ENCODE peak calls at places on chromosomes 2 and 18, in five cellular contexts. O, R, N, Z and C are unnamed samples.

GRCh38 chr2:216015722-216016464 is 2.5 kb upstream of the MREG start:
- DNase-seq in O (no peak), R (peak; percentile 59), N (no peak), Z (no peak), C (peak; percentile 56)

GRCh38 chr2:70633508-70633907 is 79.9 kb upstream of the TGFA start:
- DNase-seq in Z (no peak), N (no peak), O (no peak), R (no peak), C (no peak)

GRCh38 chr2:181122601-181123000 is 142.2 kb downstream of the UBE2E3 start:
- DNase-seq in Z (no peak), N (no peak), R (no peak), O (no peak), C (no peak)

GRCh38 chr2:1979569-1979968 is 235.3 kb upstream of the PXDN start:
- DNase-seq in N (no peak), O (no peak), Z (no peak), R (no peak), C (no peak)

GRCh38 chr2:64649626-64650025 is 4.1 kb downstream of the SERTAD2 start:
- DNase-seq in O (peak; percentile 24), N (no peak), Z (no peak), R (no peak), C (no peak)

GRCh38 chr18:36114251-36114650 is 14.9 kb downstream of the SLC39A6 start:
- DNase-seq in R (no peak), O (no peak), N (no peak), Z (no peak), C (no peak)

GRCh38 chr2:241049739-241050623 is 51.6 kb downstream of the SNED1 start:
- DNase-seq in N (peak; percentile 7), O (no peak), R (no peak), Z (no peak), C (no peak)

GRCh38 chr2:152491139-152491472 is 156.1 kb downstream of the FMNL2 start:
- DNase-seq in R (no peak), N (peak; percentile 78), Z (no peak), O (peak; percentile 27), C (no peak)

GRCh38 chr18:21242141-21243040 is at the start of gene GREB1L:
- DNase-seq in Z (peak; percentile 72), O (peak; percentile 31), N (peak; percentile 76), R (no peak), C (no peak)

GRCh38 chr2:137969418-137969765 is 5.1 kb downstream of the HNMT start:
- DNase-seq in R (no peak), N (no peak), O (peak; percentile 45), Z (no peak), C (no peak)

GRCh38 chr18:49768051-49768391 is 45.3 kb downstream of the ACAA2 start:
- DNase-seq in R (no peak), N (no peak), O (no peak), Z (peak; percentile 75), C (no peak)

GRCh38 chr18:61368001-61368400 is 34.8 kb downstream of the CDH20 start:
- DNase-seq in Z (no peak), R (no peak), O (no peak), N (no peak), C (no peak)

GRCh38 chr18:55523001-55523400 is 65.0 kb downstream of the TCF4 start:
- DNase-seq in N (no peak), R (no peak), Z (no peak), O (no peak), C (no peak)

GRCh38 chr2:33589444-33589843 is 9.7 kb downstream of the FAM98A start:
- DNase-seq in O (no peak), R (no peak), Z (no peak), N (no peak), C (no peak)

GRCh38 chr2:169966449-169966848 is 139.2 kb downstream of the UBR3 start:
- DNase-seq in N (no peak), O (no peak), R (no peak), Z (no peak), C (no peak)

GRCh38 chr2:102101844-102102635 is 40.5 kb upstream of the IL1R1 start:
- DNase-seq in Z (no peak), R (no peak), O (no peak), N (no peak), C (no peak)

GRCh38 chr2:175048275-175048674 is 43.1 kb upstream of the CHN1 start:
- DNase-seq in N (no peak), Z (no peak), O (no peak), R (no peak), C (no peak)

GRCh38 chr18:25737710-25738251 is 352.6 kb downstream of the SS18 start:
- DNase-seq in O (no peak), R (no peak), Z (no peak), N (no peak), C (no peak)

GRCh38 chr2:158366342-158366741 is 90.2 kb downstream of the CCDC148 start:
- DNase-seq in R (no peak), O (no peak), Z (no peak), N (no peak), C (no peak)

GRCh38 chr2:74525717-74526648 is at the start of gene DQX1:
- DNase-seq in O (no peak), R (peak; percentile 39), Z (no peak), N (no peak), C (no peak)

DNA sequence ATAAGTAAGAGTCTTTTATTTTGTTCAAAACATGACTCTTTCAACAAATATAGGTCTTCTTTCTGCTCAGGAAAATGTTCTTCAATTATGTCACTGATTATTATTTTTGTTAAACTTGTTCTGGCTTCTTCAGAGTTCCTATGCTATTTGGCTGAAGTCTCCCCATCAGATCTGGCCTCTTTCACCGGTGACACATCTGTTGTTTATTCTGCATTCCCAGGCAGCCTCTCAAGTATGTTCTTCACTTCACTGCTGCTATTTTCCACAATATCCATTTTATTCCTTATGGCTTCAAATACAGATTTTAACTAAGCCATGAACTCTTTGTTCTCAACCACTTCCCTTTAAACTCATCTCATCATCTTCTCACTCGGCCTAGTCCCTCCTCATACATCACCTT is 45.7 kb downstream of the HDAC4 start:
- DNase-seq in N (no peak), R (no peak), Z (no peak), O (no peak), C (no peak)
- H3K4me1 ChIP-seq in N (no peaks in the 10 kb centered on the region), R (no peaks in the 10 kb centered on the region), Z (peaks cover 4% of the 10 kb centered on the region), O (no peaks in the 10 kb centered on the region), C (no peaks in the 10 kb centered on the region)

DNA sequence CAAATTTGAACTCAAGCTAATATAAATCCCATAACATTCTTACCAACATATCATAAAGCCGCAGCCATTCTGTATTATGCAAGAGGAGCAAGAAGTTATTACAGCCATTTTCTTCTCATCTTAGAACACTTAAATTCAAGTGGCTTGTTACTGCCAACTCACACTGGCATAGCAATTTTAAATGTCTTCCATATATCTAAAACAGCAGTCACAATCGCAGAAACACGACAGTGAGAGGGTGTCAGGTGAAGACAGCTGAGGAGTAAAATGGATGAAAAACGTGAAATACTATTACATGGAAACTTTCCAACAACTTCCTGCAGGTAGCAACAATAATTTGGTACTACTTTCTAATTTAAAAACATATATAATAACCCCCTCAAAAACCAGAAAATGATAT is 17.9 kb downstream of the PPP3R1 start:
- DNase-seq in R (no peak), O (no peak), Z (no peak), N (no peak), C (no peak)
- H3K4me1 ChIP-seq in R (peaks cover 89% of the 10 kb centered on the region), O (peaks cover 55% of the 10 kb centered on the region), Z (peaks cover 64% of the 10 kb centered on the region), N (peaks cover 11% of the 10 kb centered on the region), C (peaks cover 70% of the 10 kb centered on the region)

GRCh38 chr2:144509001-144509545 is 10.8 kb downstream of the ZEB2 start:
- DNase-seq in Z (no peak), N (no peak), O (no peak), R (no peak), C (no peak)

GRCh38 chr2:144508162-144508765 is 11.7 kb downstream of the ZEB2 start:
- DNase-seq in N (no peak), Z (no peak), R (no peak), O (no peak), C (no peak)

GRCh38 chr2:144509548-144510205 is 10.2 kb downstream of the ZEB2 start:
- DNase-seq in Z (no peak), N (no peak), O (no peak), R (no peak), C (no peak)

GRCh38 chr2:144505245-144505801 is 14.6 kb downstream of the ZEB2 start:
- DNase-seq in R (no peak), N (no peak), Z (no peak), O (no peak), C (no peak)

GRCh38 chr2:144507441-144508161 is 12.3 kb downstream of the ZEB2 start:
- DNase-seq in R (no peak), N (no peak), Z (no peak), O (no peak), C (no peak)
- H3K4me1 ChIP-seq in R (peaks cover 7% of the 10 kb centered on the region), N (peaks cover 25% of the 10 kb centered on the region), Z (peaks cover 74% of the 10 kb centered on the region), O (peaks cover 80% of the 10 kb centered on the region), C (peaks cover 40% of the 10 kb centered on the region)

GRCh38 chr2:20034821-20035220 is 16.6 kb downstream of the LAPTM4A start:
- DNase-seq in N (no peak), R (no peak), Z (no peak), O (no peak), C (no peak)
- H3K4me1 ChIP-seq in N (peaks cover 4% of the 10 kb centered on the region), R (no peaks in the 10 kb centered on the region), Z (no peaks in the 10 kb centered on the region), O (no peaks in the 10 kb centered on the region), C (no peaks in the 10 kb centered on the region)

GRCh38 chr2:7428444-7429204 is 511.4 kb downstream of the RNF144A start:
- DNase-seq in N (no peak), Z (no peak), R (no peak), O (no peak), C (no peak)

GRCh38 chr2:7430869-7431641 is 513.8 kb downstream of the RNF144A start:
- DNase-seq in O (peak; percentile 21), Z (peak; percentile 88), N (no peak), R (no peak), C (peak; percentile 56)

GRCh38 chr2:7432426-7432825 is 515.2 kb downstream of the RNF144A start:
- DNase-seq in N (no peak), O (no peak), Z (no peak), R (no peak), C (no peak)

GRCh38 chr2:7429733-7430132 is 512.5 kb downstream of the RNF144A start:
- DNase-seq in Z (no peak), R (no peak), O (no peak), N (no peak), C (no peak)

DNA sequence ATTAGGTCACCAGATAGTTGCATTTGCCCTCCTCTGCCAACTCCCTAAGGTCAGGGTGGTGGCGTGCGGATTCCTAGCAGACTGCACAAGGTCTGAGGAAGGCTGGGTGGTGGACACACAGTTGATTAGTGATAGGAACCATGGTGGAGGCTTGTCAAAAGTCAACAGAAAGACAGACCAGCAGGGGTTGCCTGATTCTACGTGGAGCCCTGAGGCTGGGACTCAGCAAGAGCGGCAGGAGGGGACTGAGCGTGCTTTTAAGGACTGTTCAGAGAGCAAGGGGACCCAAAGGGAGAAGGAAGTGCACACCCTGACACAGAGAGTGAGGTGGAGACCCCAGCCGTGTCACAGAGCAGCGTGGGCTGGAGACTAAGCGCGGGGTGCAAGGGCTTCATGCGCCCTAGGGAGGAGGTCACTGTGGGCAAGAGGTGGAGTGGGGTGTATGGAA is 513.2 kb downstream of the RNF144A start:
- DNase-seq in O (no peak), N (no peak), R (no peak), Z (no peak), C (peak; percentile 44)
- H3K4me1 ChIP-seq in O (no peaks in the 10 kb centered on the region), N (no peaks in the 10 kb centered on the region), R (peaks cover 9% of the 10 kb centered on the region), Z (peaks cover 15% of the 10 kb centered on the region), C (peaks cover 39% of the 10 kb centered on the region)

DNA sequence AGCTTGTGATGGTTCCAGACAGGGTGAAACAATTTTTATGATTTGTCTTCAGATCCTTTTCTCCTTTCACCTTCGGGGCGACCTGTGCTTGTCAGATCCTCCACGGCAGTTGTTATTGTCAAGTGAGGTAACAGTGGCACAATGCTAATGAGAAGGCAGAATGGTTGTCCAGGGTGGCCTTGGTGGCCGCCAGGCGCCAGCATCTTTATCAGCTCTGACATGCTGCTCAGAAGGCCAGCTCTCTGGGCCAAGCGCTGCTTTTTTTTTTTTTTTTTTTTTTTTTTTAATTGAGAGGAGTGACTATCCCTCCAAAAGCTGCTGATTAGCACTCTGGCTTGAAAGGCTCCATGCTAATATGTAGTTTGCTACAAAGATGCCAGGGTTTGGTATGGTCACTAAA is 52.3 kb upstream of the MGAT5 start:
- DNase-seq in N (no peak), R (no peak), Z (no peak), O (peak; percentile 71), C (no peak)
- H3K4me1 ChIP-seq in N (peaks cover 12% of the 10 kb centered on the region), R (peaks cover 88% of the 10 kb centered on the region), Z (peaks cover 24% of the 10 kb centered on the region), O (peaks cover 12% of the 10 kb centered on the region), C (peaks cover 44% of the 10 kb centered on the region)